ENCODE peak calls at places on chromosomes 4 and X, in eight cellular contexts. One of them, this sample, is unnamed.
A peak's percentile ranks its signal among the peaks of the same experiment; 100 is the strongest.

GRCh38 chr4:24999392-25000104 is 31.2 kb downstream of the LGI2 start:
- DNase-seq in GM12878: no peak
- DNase-seq in foreskin keratinocyte: no peak
- DNase-seq in breast epithelium: no peak
- DNase-seq in DND-41: no peak
- DNase-seq in stomach: no peak
- DNase-seq in dorsolateral prefrontal cortex: no peak
- DNase-seq in MM.1S: no peak
- DNase-seq in this sample: no peak

GRCh38 chr4:42558156-42558555 is 98.7 kb downstream of the ATP8A1 start:
- DNase-seq in foreskin keratinocyte: no peak
- DNase-seq in MM.1S: no peak
- DNase-seq in GM12878: no peak
- DNase-seq in stomach: no peak
- DNase-seq in dorsolateral prefrontal cortex: no peak
- DNase-seq in breast epithelium: no peak
- DNase-seq in DND-41: no peak
- DNase-seq in this sample: no peak

GRCh38 chr4:127965803-127966175 is 583 bp downstream of the ABHD18 start:
- DNase-seq in stomach: peak; percentile 59
- DNase-seq in DND-41: peak; percentile 70
- DNase-seq in GM12878: peak; percentile 21
- DNase-seq in dorsolateral prefrontal cortex: peak; percentile 74
- DNase-seq in MM.1S: peak; percentile 74
- DNase-seq in foreskin keratinocyte: no peak
- DNase-seq in breast epithelium: peak; percentile 40
- DNase-seq in this sample: no peak

GRCh38 chrX:68415289-68415688 is 18.0 kb downstream of the OPHN1 start:
- DNase-seq in GM12878: no peak
- DNase-seq in foreskin keratinocyte: no peak
- DNase-seq in breast epithelium: peak; percentile 36
- DNase-seq in stomach: peak; percentile 27
- DNase-seq in MM.1S: no peak
- DNase-seq in DND-41: no peak
- DNase-seq in dorsolateral prefrontal cortex: no peak
- DNase-seq in this sample: no peak

GRCh38 chr4:163542275-163542674 is 47.8 kb downstream of the TMA16 start:
- DNase-seq in breast epithelium: no peak
- DNase-seq in GM12878: no peak
- DNase-seq in dorsolateral prefrontal cortex: no peak
- DNase-seq in stomach: no peak
- DNase-seq in foreskin keratinocyte: peak; percentile 78
- DNase-seq in DND-41: no peak
- DNase-seq in MM.1S: no peak
- DNase-seq in this sample: no peak

GRCh38 chrX:31807165-31807564 is 735.3 kb upstream of the FTHL17 start:
- DNase-seq in breast epithelium: no peak
- DNase-seq in foreskin keratinocyte: no peak
- DNase-seq in stomach: no peak
- DNase-seq in dorsolateral prefrontal cortex: no peak
- DNase-seq in DND-41: no peak
- DNase-seq in MM.1S: no peak
- DNase-seq in GM12878: no peak
- DNase-seq in this sample: no peak

GRCh38 chr4:104860227-104861123 is 286.2 kb upstream of the TET2 start:
- DNase-seq in foreskin keratinocyte: peak; percentile 27
- DNase-seq in breast epithelium: peak; percentile 30
- DNase-seq in DND-41: peak; percentile 61
- DNase-seq in GM12878: peak; percentile 72
- DNase-seq in dorsolateral prefrontal cortex: no peak
- DNase-seq in MM.1S: peak; percentile 82
- DNase-seq in stomach: peak; percentile 29
- DNase-seq in this sample: no peak

GRCh38 chrX:43971966-43972961 is 926 bp downstream of the NDP start:
- DNase-seq in foreskin keratinocyte: no peak
- DNase-seq in breast epithelium: no peak
- DNase-seq in GM12878: no peak
- DNase-seq in stomach: no peak
- DNase-seq in dorsolateral prefrontal cortex: no peak
- DNase-seq in MM.1S: no peak
- DNase-seq in DND-41: no peak
- DNase-seq in this sample: no peak

GRCh38 chr4:152357206-152357605 is 178.7 kb downstream of the FBXW7 start:
- DNase-seq in GM12878: no peak
- DNase-seq in breast epithelium: no peak
- DNase-seq in DND-41: no peak
- DNase-seq in dorsolateral prefrontal cortex: no peak
- DNase-seq in MM.1S: no peak
- DNase-seq in foreskin keratinocyte: no peak
- DNase-seq in stomach: no peak
- DNase-seq in this sample: no peak

GRCh38 chr4:69095301-69095731 is 958 bp upstream of the UGT2B7 start:
- DNase-seq in DND-41: no peak
- DNase-seq in breast epithelium: no peak
- DNase-seq in foreskin keratinocyte: no peak
- DNase-seq in stomach: no peak
- DNase-seq in GM12878: no peak
- DNase-seq in dorsolateral prefrontal cortex: no peak
- DNase-seq in MM.1S: no peak
- DNase-seq in this sample: no peak

GRCh38 chr4:41268024-41268423 is 11.3 kb downstream of the UCHL1 start:
- DNase-seq in MM.1S: no peak
- DNase-seq in breast epithelium: no peak
- DNase-seq in DND-41: no peak
- DNase-seq in dorsolateral prefrontal cortex: no peak
- DNase-seq in stomach: no peak
- DNase-seq in foreskin keratinocyte: no peak
- DNase-seq in GM12878: no peak
- DNase-seq in this sample: no peak

GRCh38 chr4:82403725-82404124 is 26.5 kb downstream of the HNRNPDL start:
- DNase-seq in stomach: no peak
- DNase-seq in MM.1S: no peak
- DNase-seq in foreskin keratinocyte: no peak
- DNase-seq in dorsolateral prefrontal cortex: no peak
- DNase-seq in GM12878: no peak
- DNase-seq in DND-41: no peak
- DNase-seq in breast epithelium: no peak
- DNase-seq in this sample: no peak

GRCh38 chrX:103483720-103484119 is 35.6 kb downstream of the RAB40A start:
- DNase-seq in foreskin keratinocyte: no peak
- DNase-seq in MM.1S: no peak
- DNase-seq in DND-41: no peak
- DNase-seq in breast epithelium: no peak
- DNase-seq in stomach: no peak
- DNase-seq in dorsolateral prefrontal cortex: no peak
- DNase-seq in GM12878: no peak
- DNase-seq in this sample: no peak

GRCh38 chrX:91414710-91415109 is 19.9 kb upstream of the PABPC5 start:
- DNase-seq in dorsolateral prefrontal cortex: no peak
- DNase-seq in foreskin keratinocyte: no peak
- DNase-seq in DND-41: no peak
- DNase-seq in GM12878: no peak
- DNase-seq in breast epithelium: no peak
- DNase-seq in MM.1S: no peak
- DNase-seq in stomach: no peak
- DNase-seq in this sample: no peak

GRCh38 chrX:150856101-150856500 is 42.4 kb downstream of the CD99L2 start:
- DNase-seq in GM12878: no peak
- DNase-seq in stomach: no peak
- DNase-seq in foreskin keratinocyte: peak; percentile 66
- DNase-seq in MM.1S: no peak
- DNase-seq in DND-41: no peak
- DNase-seq in dorsolateral prefrontal cortex: no peak
- DNase-seq in breast epithelium: no peak
- DNase-seq in this sample: no peak

GRCh38 chr4:105765690-105766407 is 57.3 kb downstream of the GSTCD start:
- DNase-seq in foreskin keratinocyte: peak; percentile 75
- DNase-seq in dorsolateral prefrontal cortex: no peak
- DNase-seq in DND-41: no peak
- DNase-seq in breast epithelium: no peak
- DNase-seq in stomach: no peak
- DNase-seq in MM.1S: no peak
- DNase-seq in GM12878: no peak
- DNase-seq in this sample: no peak

GRCh38 chr4:2741626-2742025 is 14.5 kb downstream of the TNIP2 start:
- DNase-seq in foreskin keratinocyte: no peak
- DNase-seq in dorsolateral prefrontal cortex: no peak
- DNase-seq in stomach: no peak
- DNase-seq in GM12878: no peak
- DNase-seq in MM.1S: no peak
- DNase-seq in breast epithelium: no peak
- DNase-seq in DND-41: no peak
- DNase-seq in this sample: peak; percentile 72

GRCh38 chr4:53186714-53187358 is 179.0 kb downstream of the SCFD2 start:
- DNase-seq in dorsolateral prefrontal cortex: no peak
- DNase-seq in foreskin keratinocyte: no peak
- DNase-seq in breast epithelium: no peak
- DNase-seq in MM.1S: no peak
- DNase-seq in GM12878: no peak
- DNase-seq in DND-41: no peak
- DNase-seq in stomach: no peak
- DNase-seq in this sample: no peak

GRCh38 chrX:77788050-77788449 is 2.0 kb upstream of the ATRX start:
- DNase-seq in MM.1S: no peak
- DNase-seq in GM12878: no peak
- DNase-seq in foreskin keratinocyte: no peak
- DNase-seq in breast epithelium: no peak
- DNase-seq in stomach: no peak
- DNase-seq in DND-41: peak; percentile 16
- DNase-seq in dorsolateral prefrontal cortex: no peak
- DNase-seq in this sample: no peak

GRCh38 chr4:52550186-52550585 is 108.9 kb downstream of the USP46 start:
- DNase-seq in GM12878: no peak
- DNase-seq in foreskin keratinocyte: peak; percentile 80
- DNase-seq in stomach: no peak
- DNase-seq in MM.1S: no peak
- DNase-seq in DND-41: no peak
- DNase-seq in dorsolateral prefrontal cortex: no peak
- DNase-seq in breast epithelium: no peak
- DNase-seq in this sample: no peak

GRCh38 chr4:140176735-140177134 is 22.8 kb upstream of the MAML3 start:
- DNase-seq in MM.1S: no peak
- DNase-seq in foreskin keratinocyte: no peak
- DNase-seq in breast epithelium: no peak
- DNase-seq in DND-41: no peak
- DNase-seq in stomach: no peak
- DNase-seq in GM12878: no peak
- DNase-seq in dorsolateral prefrontal cortex: no peak
- DNase-seq in this sample: no peak

GRCh38 chr4:151287409-151287808 is 10.4 kb downstream of the PRSS48 start:
- DNase-seq in foreskin keratinocyte: no peak
- DNase-seq in breast epithelium: no peak
- DNase-seq in GM12878: no peak
- DNase-seq in DND-41: no peak
- DNase-seq in MM.1S: no peak
- DNase-seq in stomach: no peak
- DNase-seq in dorsolateral prefrontal cortex: no peak
- DNase-seq in this sample: no peak

GRCh38 chrX:73847991-73848390 is 285.0 kb downstream of the CHIC1 start:
- DNase-seq in foreskin keratinocyte: no peak
- DNase-seq in stomach: no peak
- DNase-seq in dorsolateral prefrontal cortex: no peak
- DNase-seq in DND-41: no peak
- DNase-seq in GM12878: no peak
- DNase-seq in breast epithelium: no peak
- DNase-seq in MM.1S: no peak
- DNase-seq in this sample: no peak
- TF ChIP-seq CTCF in foreskin keratinocyte: peak; percentile 24
- TF ChIP-seq CTCF in stomach: no peak
- TF ChIP-seq CTCF in dorsolateral prefrontal cortex: no peak
- TF ChIP-seq CTCF in DND-41: peak; percentile 19
- TF ChIP-seq CTCF in GM12878: peak; percentile 23
- TF ChIP-seq CTCF in breast epithelium: no peak
- TF ChIP-seq CTCF in MM.1S: peak; percentile 13
- TF ChIP-seq CTCF in this sample: no peak

GRCh38 chrX:115266300-115266699 is 23.2 kb upstream of the LUZP4 start:
- DNase-seq in DND-41: no peak
- DNase-seq in dorsolateral prefrontal cortex: no peak
- DNase-seq in MM.1S: no peak
- DNase-seq in foreskin keratinocyte: no peak
- DNase-seq in breast epithelium: no peak
- DNase-seq in stomach: no peak
- DNase-seq in GM12878: no peak
- DNase-seq in this sample: no peak

GRCh38 chrX:115264009-115264408 is 25.5 kb upstream of the LUZP4 start:
- DNase-seq in MM.1S: no peak
- DNase-seq in GM12878: no peak
- DNase-seq in DND-41: no peak
- DNase-seq in stomach: no peak
- DNase-seq in foreskin keratinocyte: no peak
- DNase-seq in dorsolateral prefrontal cortex: no peak
- DNase-seq in breast epithelium: no peak
- DNase-seq in this sample: no peak

GRCh38 chrX:115268421-115268820 is 21.1 kb upstream of the LUZP4 start:
- DNase-seq in DND-41: no peak
- DNase-seq in foreskin keratinocyte: no peak
- DNase-seq in GM12878: no peak
- DNase-seq in breast epithelium: no peak
- DNase-seq in stomach: no peak
- DNase-seq in dorsolateral prefrontal cortex: no peak
- DNase-seq in MM.1S: no peak
- DNase-seq in this sample: no peak
- TF ChIP-seq CTCF in DND-41: no peak
- TF ChIP-seq CTCF in foreskin keratinocyte: peak; percentile 33
- TF ChIP-seq CTCF in GM12878: peak; percentile 21
- TF ChIP-seq CTCF in breast epithelium: no peak
- TF ChIP-seq CTCF in stomach: no peak
- TF ChIP-seq CTCF in dorsolateral prefrontal cortex: peak; percentile 23
- TF ChIP-seq CTCF in MM.1S: peak; percentile 28
- TF ChIP-seq CTCF in this sample: peak; percentile 63

GRCh38 chr4:6945052-6945409 is 35.4 kb downstream of the TBC1D14 start:
- DNase-seq in DND-41: no peak
- DNase-seq in breast epithelium: no peak
- DNase-seq in stomach: no peak
- DNase-seq in foreskin keratinocyte: no peak
- DNase-seq in GM12878: no peak
- DNase-seq in dorsolateral prefrontal cortex: no peak
- DNase-seq in MM.1S: no peak
- DNase-seq in this sample: no peak
- TF ChIP-seq CTCF in DND-41: no peak
- TF ChIP-seq CTCF in breast epithelium: no peak
- TF ChIP-seq CTCF in stomach: no peak
- TF ChIP-seq CTCF in foreskin keratinocyte: no peak
- TF ChIP-seq CTCF in GM12878: no peak
- TF ChIP-seq CTCF in dorsolateral prefrontal cortex: no peak
- TF ChIP-seq CTCF in MM.1S: no peak
- TF ChIP-seq CTCF in this sample: no peak

DNA sequence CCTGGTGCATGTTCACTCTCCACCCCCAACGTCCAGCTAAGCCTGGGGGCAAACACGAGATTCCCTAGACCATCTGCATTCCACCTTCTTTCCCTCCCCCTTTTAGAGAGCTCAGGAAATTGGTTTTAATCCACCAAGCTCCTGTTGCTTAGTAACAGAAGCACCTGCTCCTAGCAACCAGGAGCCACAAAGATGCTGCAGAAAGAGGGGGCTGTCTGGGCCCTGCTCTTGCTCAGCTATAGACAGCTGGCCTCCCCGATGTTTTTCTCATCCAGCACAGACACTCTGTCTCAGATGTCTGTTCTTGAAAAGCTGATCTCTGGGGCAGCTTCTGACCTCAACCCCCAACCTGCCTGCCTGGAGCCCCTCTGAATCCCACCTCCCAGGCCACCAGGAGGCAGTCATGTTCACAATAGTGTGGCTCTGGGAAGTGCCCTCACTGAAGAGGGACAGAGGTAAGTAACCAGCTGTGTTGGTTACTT is 71.5 kb downstream of the SLC16A2 start:
- DNase-seq in DND-41: peak; percentile 10
- DNase-seq in stomach: no peak
- DNase-seq in MM.1S: no peak
- DNase-seq in GM12878: no peak
- DNase-seq in breast epithelium: no peak
- DNase-seq in dorsolateral prefrontal cortex: peak; percentile 42
- DNase-seq in foreskin keratinocyte: no peak
- DNase-seq in this sample: no peak
- TF ChIP-seq CTCF in DND-41: peak; percentile 28
- TF ChIP-seq CTCF in stomach: no peak
- TF ChIP-seq CTCF in MM.1S: no peak
- TF ChIP-seq CTCF in GM12878: peak; percentile 26
- TF ChIP-seq CTCF in breast epithelium: no peak
- TF ChIP-seq CTCF in dorsolateral prefrontal cortex: no peak
- TF ChIP-seq CTCF in foreskin keratinocyte: peak; percentile 7
- TF ChIP-seq CTCF in this sample: peak; percentile 17

This sample was measured in chondrocyte.